ENCODE peak calls at places on chromosomes 7 and 10, in nine cellular contexts. I, F, U, G, D, L, J, K and V are unnamed samples.

GRCh38 chr7:159112136-159113011 is 32.3 kb downstream of the VIPR2 start:
- DNase-seq in F (no peak), J (peak; percentile 68), G (no peak), U (no peak), L (peak; percentile 34), K (peak; percentile 66), D (no peak), I (no peak), V (no peak)

GRCh38 chr10:31999836-32000235 is 56.4 kb downstream of the KIF5B start:
- DNase-seq in K (no peak), D (no peak), J (no peak), G (no peak), I (no peak), L (no peak), U (no peak), F (no peak), V (no peak)

GRCh38 chr7:105876091-105876963 is at the start of gene ATXN7L1:
- DNase-seq in G (peak; percentile 95), I (peak; percentile 96), K (peak; percentile 97), J (peak; percentile 96), U (peak; percentile 96), L (peak; percentile 96), D (peak; percentile 95), F (peak; percentile 98), V (peak; percentile 93)

GRCh38 chr7:15828881-15829280 is 142.4 kb upstream of the MEOX2 start:
- DNase-seq in U (no peak), I (no peak), J (no peak), K (no peak), L (no peak), D (no peak), G (no peak), F (no peak), V (no peak)

GRCh38 chr10:126227762-126228134 is 160.5 kb downstream of the ADAM12 start:
- DNase-seq in U (no peak), G (no peak), I (no peak), J (no peak), L (no peak), F (peak; percentile 75), K (no peak), D (no peak), V (no peak)

GRCh38 chr10:133179651-133180050 is 19.6 kb downstream of the KNDC1 start:
- DNase-seq in G (peak; percentile 14), U (no peak), K (peak; percentile 54), L (no peak), F (no peak), I (no peak), J (peak; percentile 1), D (no peak), V (no peak)

GRCh38 chr10:62665771-62666170 is 138.7 kb upstream of the ADO start:
- DNase-seq in I (no peak), U (no peak), K (no peak), F (no peak), L (no peak), J (no peak), D (no peak), G (no peak), V (no peak)

GRCh38 chr10:29932991-29933390 is 126.4 kb downstream of the JCAD start:
- DNase-seq in D (no peak), L (no peak), G (no peak), U (no peak), F (no peak), I (no peak), J (no peak), K (no peak), V (no peak)

GRCh38 chr7:45623157-45623556 is 49.0 kb downstream of the ADCY1 start:
- DNase-seq in U (no peak), D (no peak), F (no peak), J (no peak), L (peak; percentile 29), G (no peak), K (no peak), I (no peak), V (no peak)

GRCh38 chr7:150514748-150515222 is at the start of gene GIMAP7:
- DNase-seq in D (no peak), F (no peak), U (no peak), L (peak; percentile 73), G (no peak), J (no peak), I (no peak), K (no peak), V (no peak)

GRCh38 chr7:115410972-115411686 is 489.2 kb downstream of the MDFIC start:
- DNase-seq in F (no peak), G (no peak), I (no peak), U (no peak), J (no peak), D (no peak), L (no peak), K (no peak), V (no peak)

GRCh38 chr7:40604601-40605438 is 470.0 kb downstream of the SUGCT start:
- DNase-seq in G (peak; percentile 25), U (peak; percentile 75), J (peak; percentile 53), K (peak; percentile 85), D (peak; percentile 10), L (no peak), F (peak; percentile 52), I (no peak), V (peak; percentile 24)

GRCh38 chr7:111735661-111736323 is 173.5 kb upstream of the IMMP2L start:
- DNase-seq in K (no peak), U (no peak), I (peak; percentile 46), D (peak; percentile 52), L (peak; percentile 79), G (peak; percentile 31), F (peak; percentile 77), J (peak; percentile 50), V (peak; percentile 27)

GRCh38 chr10:61836888-61837747 is 64.4 kb upstream of the ARID5B start:
- DNase-seq in F (peak; percentile 84), G (no peak), L (no peak), D (peak; percentile 77), U (no peak), K (no peak), J (no peak), I (no peak), V (no peak)

GRCh38 chr7:158655931-158656441 is 48.6 kb downstream of the NCAPG2 start:
- DNase-seq in I (no peak), F (no peak), G (no peak), L (no peak), D (no peak), K (no peak), U (no peak), J (no peak), V (no peak)

DNA sequence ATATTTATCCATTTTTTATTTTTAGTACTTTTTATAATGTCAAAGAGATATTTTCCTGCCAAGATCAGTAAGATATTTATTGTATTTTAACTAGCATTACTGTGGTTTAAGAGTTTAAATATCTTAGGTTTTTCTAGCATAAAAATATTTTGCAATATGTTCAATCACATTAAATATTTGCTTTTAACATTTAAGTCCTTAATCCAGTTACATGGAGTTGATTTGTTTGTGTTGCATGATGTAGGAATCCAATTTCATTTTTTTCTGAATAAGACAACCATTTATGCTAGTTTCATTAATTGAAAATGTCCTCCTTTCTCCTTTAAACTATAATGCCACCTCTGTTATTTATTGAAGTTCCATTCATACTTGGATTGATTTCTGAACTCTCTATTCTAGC is 41.8 kb downstream of the CAV1 start:
- DNase-seq in U (no peak), G (no peak), F (no peak), K (no peak), L (no peak), J (no peak), D (no peak), I (no peak), V (no peak)
- TF ChIP-seq POLR2A in U (no peak), G (no peak), F (no peak), K (no peak), L (no peak), J (no peak), D (no peak), I (no peak), V (no peak)

DNA sequence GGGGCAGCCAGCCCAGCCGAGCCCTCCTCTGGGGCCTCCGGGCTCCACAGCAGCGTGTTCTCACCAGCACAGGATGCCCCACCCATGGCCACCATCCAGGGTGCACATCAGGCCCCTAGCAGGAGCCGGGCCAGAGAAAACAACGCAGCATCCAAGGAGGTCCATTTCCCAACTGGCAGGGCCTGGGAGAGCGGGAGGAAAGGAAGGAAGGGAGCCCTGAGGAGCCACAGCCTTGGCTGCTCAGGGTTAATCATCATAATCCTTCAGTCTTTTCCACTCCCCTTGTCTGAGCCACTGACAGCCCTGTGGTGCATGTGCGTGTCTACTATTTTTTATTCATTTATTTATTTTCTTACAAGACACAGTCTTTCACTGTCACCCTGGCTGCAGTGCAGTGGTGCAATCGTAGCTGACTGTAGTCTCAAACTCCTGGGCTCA is 3.6 kb downstream of the PLAC9 start:
- DNase-seq in U (peak; percentile 95), L (peak; percentile 67), F (peak; percentile 88), J (peak; percentile 57), I (no peak), K (no peak), D (no peak), G (peak; percentile 69), V (peak; percentile 95)
- H3K27ac ChIP-seq in U (peak overlapping the region; percentile 72), L (peak overlapping the region; percentile 13), F (peak overlapping the region; percentile 74), J (no peak overlapping the region), I (no peak overlapping the region), K (no peak overlapping the region), D (no peak overlapping the region), G (no peak overlapping the region), V (no peak overlapping the region)

DNA sequence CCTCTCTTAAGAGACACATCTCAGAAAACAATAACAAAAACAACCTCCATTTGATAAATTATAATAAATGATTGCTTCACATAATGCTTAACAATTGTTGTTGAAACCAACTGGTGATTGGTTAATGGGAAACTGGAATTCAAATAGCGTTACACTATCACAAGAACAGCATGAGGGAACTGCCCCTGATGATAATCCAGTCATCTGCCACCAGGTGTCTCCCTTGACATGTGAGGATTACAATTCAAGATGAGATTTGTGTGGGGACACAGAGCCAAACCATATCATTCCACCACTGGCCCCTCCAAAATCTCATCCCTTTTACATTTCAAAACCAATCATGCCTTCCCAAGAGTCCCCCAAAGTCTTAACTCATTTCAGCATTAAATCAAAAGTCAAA is 375.9 kb downstream of the BMPER start:
- DNase-seq in F (no peak), K (no peak), J (no peak), L (no peak), I (no peak), D (no peak), G (no peak), U (no peak), V (no peak)
- TF ChIP-seq CTCF in F (peak; percentile 16), K (no peak), J (no peak), L (no peak), I (no peak), D (peak; percentile 34), G (no peak), U (no peak), V (no peak)

DNA sequence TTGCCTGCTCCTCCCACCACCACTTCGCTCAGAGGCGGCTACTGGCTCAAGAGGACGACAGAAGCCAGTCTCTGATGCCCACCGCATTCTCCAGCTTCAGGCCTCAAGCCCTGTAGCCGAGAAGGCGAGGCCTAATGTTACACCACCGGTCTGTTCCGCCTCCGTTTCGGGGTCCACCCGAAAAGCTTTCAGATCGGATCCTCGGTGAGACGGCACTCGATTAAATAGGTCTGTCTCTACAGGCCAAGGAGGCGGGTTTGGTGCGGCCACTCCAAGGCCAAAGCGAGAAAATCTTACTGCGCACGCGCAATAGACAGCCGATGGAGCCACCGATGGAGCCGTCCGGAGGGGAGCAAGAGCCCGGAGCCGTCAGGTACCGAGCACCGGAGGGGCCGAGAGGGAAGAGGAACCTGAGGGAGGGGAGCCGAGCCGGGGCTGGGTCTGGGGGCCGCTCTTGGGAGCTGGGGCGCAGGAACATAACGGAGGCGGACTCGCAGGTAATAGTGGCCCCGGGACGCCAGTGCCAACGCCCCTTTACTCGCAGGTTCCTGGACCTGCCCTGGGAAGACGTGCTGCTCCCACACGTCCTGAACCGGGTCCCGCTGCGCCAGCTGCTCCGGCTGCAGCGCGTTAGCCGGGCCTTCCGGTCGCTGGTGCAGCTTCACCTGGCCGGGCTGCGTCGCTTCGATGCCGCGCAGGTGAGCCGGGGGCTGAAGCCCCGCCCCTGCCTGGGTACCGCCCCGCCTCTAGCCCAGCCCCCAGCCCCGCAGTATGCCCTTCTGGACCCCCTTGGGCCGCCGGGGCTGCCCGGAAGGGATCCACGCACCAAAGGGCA is at the start of gene FBXL15:
- DNase-seq in D (peak; percentile 99), F (peak; percentile 95), K (peak; percentile 98), J (peak; percentile 98), I (peak; percentile 94), U (peak; percentile 98), G (peak; percentile 96), L (peak; percentile 98), V (peak; percentile 96)
- TF ChIP-seq POLR2A in D (peak; percentile 20), F (peak; percentile 23), K (no peak), J (peak; percentile 74), I (peak; percentile 26), U (no peak), G (no peak), L (peak; percentile 48), V (no peak)